ENCODE peak calls at places on chromosomes 16 and 17, in seven cellular contexts. One of them, this sample, is unnamed.

GRCh38 chr16:56332464-56333079 is 92.8 kb downstream of the AMFR start:
- DNase-seq in body of pancreas: peak; percentile 36
- DNase-seq in testis: peak; percentile 90
- DNase-seq in effector memory CD4-positive, alpha-beta T cell: no peak
- DNase-seq in Peyer's patch: peak; percentile 75
- DNase-seq in neural progenitor cell: peak; percentile 58
- DNase-seq in tibial artery: no peak
- DNase-seq in this sample: no peak

GRCh38 chr17:79808763-79809529 is 12.1 kb upstream of the CBX8 start:
- DNase-seq in body of pancreas: peak; percentile 59
- DNase-seq in testis: no peak
- DNase-seq in effector memory CD4-positive, alpha-beta T cell: no peak
- DNase-seq in Peyer's patch: no peak
- DNase-seq in neural progenitor cell: peak; percentile 64
- DNase-seq in tibial artery: no peak
- DNase-seq in this sample: no peak

GRCh38 chr16:67544329-67544841 is 15.8 kb downstream of the RIPOR1 start:
- DNase-seq in body of pancreas: no peak
- DNase-seq in testis: no peak
- DNase-seq in effector memory CD4-positive, alpha-beta T cell: no peak
- DNase-seq in Peyer's patch: no peak
- DNase-seq in neural progenitor cell: no peak
- DNase-seq in tibial artery: no peak
- DNase-seq in this sample: no peak

GRCh38 chr17:76685366-76685765 is 25.4 kb downstream of the MXRA7 start:
- DNase-seq in body of pancreas: no peak
- DNase-seq in testis: no peak
- DNase-seq in effector memory CD4-positive, alpha-beta T cell: no peak
- DNase-seq in Peyer's patch: no peak
- DNase-seq in neural progenitor cell: no peak
- DNase-seq in tibial artery: no peak
- DNase-seq in this sample: no peak

GRCh38 chr16:66728804-66729203 is 22.6 kb downstream of the DYNC1LI2 start:
- DNase-seq in body of pancreas: no peak
- DNase-seq in testis: no peak
- DNase-seq in effector memory CD4-positive, alpha-beta T cell: no peak
- DNase-seq in Peyer's patch: no peak
- DNase-seq in neural progenitor cell: no peak
- DNase-seq in tibial artery: no peak
- DNase-seq in this sample: no peak

GRCh38 chr16:76081936-76082335 is 195.3 kb upstream of the CNTNAP4 start:
- DNase-seq in body of pancreas: no peak
- DNase-seq in testis: no peak
- DNase-seq in effector memory CD4-positive, alpha-beta T cell: no peak
- DNase-seq in Peyer's patch: no peak
- DNase-seq in neural progenitor cell: no peak
- DNase-seq in tibial artery: no peak
- DNase-seq in this sample: no peak

GRCh38 chr17:41800601-41801373 is 11.0 kb downstream of the P3H4 start:
- DNase-seq in body of pancreas: no peak
- DNase-seq in testis: no peak
- DNase-seq in effector memory CD4-positive, alpha-beta T cell: no peak
- DNase-seq in Peyer's patch: peak; percentile 94
- DNase-seq in neural progenitor cell: peak; percentile 42
- DNase-seq in tibial artery: no peak
- DNase-seq in this sample: no peak

GRCh38 chr16:12081048-12081404 is 104.5 kb downstream of the SNX29 start:
- DNase-seq in body of pancreas: no peak
- DNase-seq in testis: no peak
- DNase-seq in effector memory CD4-positive, alpha-beta T cell: no peak
- DNase-seq in Peyer's patch: no peak
- DNase-seq in neural progenitor cell: no peak
- DNase-seq in tibial artery: no peak
- DNase-seq in this sample: no peak

GRCh38 chr17:47603830-47604229 is 45.9 kb upstream of the KPNB1 start:
- DNase-seq in body of pancreas: no peak
- DNase-seq in testis: no peak
- DNase-seq in effector memory CD4-positive, alpha-beta T cell: no peak
- DNase-seq in Peyer's patch: no peak
- DNase-seq in neural progenitor cell: no peak
- DNase-seq in tibial artery: no peak
- DNase-seq in this sample: no peak

GRCh38 chr16:83420206-83420760 is 387.5 kb upstream of the HSBP1 start:
- DNase-seq in body of pancreas: no peak
- DNase-seq in testis: no peak
- DNase-seq in effector memory CD4-positive, alpha-beta T cell: no peak
- DNase-seq in Peyer's patch: no peak
- DNase-seq in neural progenitor cell: peak; percentile 74
- DNase-seq in tibial artery: no peak
- DNase-seq in this sample: no peak

GRCh38 chr16:27465483-27465879 is 63.5 kb downstream of the IL21R start:
- DNase-seq in body of pancreas: no peak
- DNase-seq in testis: no peak
- DNase-seq in effector memory CD4-positive, alpha-beta T cell: no peak
- DNase-seq in Peyer's patch: no peak
- DNase-seq in neural progenitor cell: no peak
- DNase-seq in tibial artery: no peak
- DNase-seq in this sample: no peak

GRCh38 chr17:75006653-75007052 is 5.8 kb upstream of the MRPL58 start:
- DNase-seq in body of pancreas: no peak
- DNase-seq in testis: no peak
- DNase-seq in effector memory CD4-positive, alpha-beta T cell: no peak
- DNase-seq in Peyer's patch: no peak
- DNase-seq in neural progenitor cell: no peak
- DNase-seq in tibial artery: no peak
- DNase-seq in this sample: no peak

GRCh38 chr17:1486802-1487695 is 5.4 kb downstream of the MYO1C start:
- DNase-seq in body of pancreas: peak; percentile 55
- DNase-seq in testis: peak; percentile 86
- DNase-seq in effector memory CD4-positive, alpha-beta T cell: peak; percentile 64
- DNase-seq in Peyer's patch: peak; percentile 91
- DNase-seq in neural progenitor cell: peak; percentile 73
- DNase-seq in tibial artery: peak; percentile 96
- DNase-seq in this sample: peak; percentile 73

GRCh38 chr17:34370997-34371395 is 8.0 kb upstream of the CCL1 start:
- DNase-seq in body of pancreas: no peak
- DNase-seq in testis: no peak
- DNase-seq in effector memory CD4-positive, alpha-beta T cell: no peak
- DNase-seq in Peyer's patch: no peak
- DNase-seq in neural progenitor cell: no peak
- DNase-seq in tibial artery: no peak
- DNase-seq in this sample: no peak

GRCh38 chr17:44599298-44600175 is 42.3 kb downstream of the FZD2 start:
- DNase-seq in body of pancreas: peak; percentile 20
- DNase-seq in testis: peak; percentile 81
- DNase-seq in effector memory CD4-positive, alpha-beta T cell: no peak
- DNase-seq in Peyer's patch: no peak
- DNase-seq in neural progenitor cell: peak; percentile 70
- DNase-seq in tibial artery: peak; percentile 95
- DNase-seq in this sample: no peak

GRCh38 chr17:74464730-74465377 is 1.6 kb upstream of the CD300A start:
- DNase-seq in body of pancreas: no peak
- DNase-seq in testis: no peak
- DNase-seq in effector memory CD4-positive, alpha-beta T cell: no peak
- DNase-seq in Peyer's patch: no peak
- DNase-seq in neural progenitor cell: no peak
- DNase-seq in tibial artery: no peak
- DNase-seq in this sample: no peak

GRCh38 chr17:45775576-45776011 is 8.5 kb upstream of the CRHR1 start:
- DNase-seq in body of pancreas: peak; percentile 93
- DNase-seq in testis: no peak
- DNase-seq in effector memory CD4-positive, alpha-beta T cell: no peak
- DNase-seq in Peyer's patch: no peak
- DNase-seq in neural progenitor cell: no peak
- DNase-seq in tibial artery: no peak
- DNase-seq in this sample: no peak

GRCh38 chr17:82104797-82105416 is 6.9 kb upstream of the FASN start:
- DNase-seq in body of pancreas: no peak
- DNase-seq in testis: no peak
- DNase-seq in effector memory CD4-positive, alpha-beta T cell: no peak
- DNase-seq in Peyer's patch: no peak
- DNase-seq in neural progenitor cell: no peak
- DNase-seq in tibial artery: no peak
- DNase-seq in this sample: no peak

GRCh38 chr17:36943250-36944220 is 5.2 kb upstream of the AATF start:
- DNase-seq in body of pancreas: no peak
- DNase-seq in testis: no peak
- DNase-seq in effector memory CD4-positive, alpha-beta T cell: no peak
- DNase-seq in Peyer's patch: no peak
- DNase-seq in neural progenitor cell: peak; percentile 66
- DNase-seq in tibial artery: no peak
- DNase-seq in this sample: no peak

GRCh38 chr17:36749493-36749892 is 148.1 kb downstream of the MRM1 start:
- DNase-seq in body of pancreas: no peak
- DNase-seq in testis: no peak
- DNase-seq in effector memory CD4-positive, alpha-beta T cell: no peak
- DNase-seq in Peyer's patch: no peak
- DNase-seq in neural progenitor cell: no peak
- DNase-seq in tibial artery: no peak
- DNase-seq in this sample: no peak

GRCh38 chr17:62778990-62779681 is 29.0 kb downstream of the MARCHF10 start:
- DNase-seq in body of pancreas: no peak
- DNase-seq in testis: peak; percentile 26
- DNase-seq in effector memory CD4-positive, alpha-beta T cell: no peak
- DNase-seq in Peyer's patch: peak; percentile 54
- DNase-seq in neural progenitor cell: no peak
- DNase-seq in tibial artery: no peak
- DNase-seq in this sample: no peak
- H3K27ac ChIP-seq in body of pancreas: no peak overlapping the region
- H3K27ac ChIP-seq in testis: no peak overlapping the region
- H3K27ac ChIP-seq in effector memory CD4-positive, alpha-beta T cell: no peak overlapping the region
- H3K27ac ChIP-seq in Peyer's patch: no peak overlapping the region
- H3K27ac ChIP-seq in neural progenitor cell: no peak overlapping the region
- H3K27ac ChIP-seq in tibial artery: no peak overlapping the region
- H3K27ac ChIP-seq in this sample: no peak overlapping the region

GRCh38 chr17:43366809-43367587 is 31.8 kb upstream of the ARL4D start:
- DNase-seq in body of pancreas: peak; percentile 11
- DNase-seq in testis: no peak
- DNase-seq in effector memory CD4-positive, alpha-beta T cell: no peak
- DNase-seq in Peyer's patch: no peak
- DNase-seq in neural progenitor cell: no peak
- DNase-seq in tibial artery: no peak
- DNase-seq in this sample: no peak
- H3K4me1 ChIP-seq in body of pancreas: peaks cover 45% of the 10 kb centered on the region
- H3K4me1 ChIP-seq in testis: peaks cover 16% of the 10 kb centered on the region
- H3K4me1 ChIP-seq in effector memory CD4-positive, alpha-beta T cell: peaks cover 14% of the 10 kb centered on the region
- H3K4me1 ChIP-seq in Peyer's patch: peaks cover 14% of the 10 kb centered on the region
- H3K4me1 ChIP-seq in neural progenitor cell: peaks cover 5% of the 10 kb centered on the region
- H3K4me1 ChIP-seq in tibial artery: peaks cover 27% of the 10 kb centered on the region
- H3K4me1 ChIP-seq in this sample: peaks cover 31% of the 10 kb centered on the region

DNA sequence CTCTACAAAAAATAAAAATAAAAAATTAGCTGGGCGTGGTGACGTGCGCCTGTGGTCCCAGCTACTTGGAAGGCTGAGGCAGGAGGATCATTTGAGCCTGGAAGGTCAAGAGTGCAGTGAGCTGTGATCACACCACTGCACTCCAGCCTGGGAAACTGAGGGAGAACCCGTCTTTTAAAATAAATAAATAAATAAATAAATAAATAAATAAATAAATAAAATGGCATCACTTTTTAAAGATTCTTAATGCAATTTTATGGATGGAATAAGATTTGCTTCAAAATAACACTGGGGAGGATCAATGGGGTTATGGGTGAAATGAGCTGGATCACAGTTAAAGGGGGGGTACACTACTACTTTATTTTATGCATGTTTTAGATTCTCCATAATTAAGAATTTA is 14.9 kb downstream of the GDE1 start:
- DNase-seq in body of pancreas: no peak
- DNase-seq in testis: no peak
- DNase-seq in effector memory CD4-positive, alpha-beta T cell: no peak
- DNase-seq in Peyer's patch: no peak
- DNase-seq in neural progenitor cell: no peak
- DNase-seq in tibial artery: no peak
- DNase-seq in this sample: no peak
- H3K36me3 ChIP-seq in body of pancreas: peaks cover 22% of the 10 kb centered on the region
- H3K36me3 ChIP-seq in testis: no peaks in the 10 kb centered on the region
- H3K36me3 ChIP-seq in effector memory CD4-positive, alpha-beta T cell: peaks cover 47% of the 10 kb centered on the region
- H3K36me3 ChIP-seq in Peyer's patch: no peaks in the 10 kb centered on the region
- H3K36me3 ChIP-seq in neural progenitor cell: peaks cover 9% of the 10 kb centered on the region
- H3K36me3 ChIP-seq in tibial artery: peaks cover 47% of the 10 kb centered on the region
- H3K36me3 ChIP-seq in this sample: peaks cover 67% of the 10 kb centered on the region

GRCh38 chr16:30997887-30998711 is 12.3 kb downstream of the STX1B start:
- DNase-seq in body of pancreas: no peak
- DNase-seq in testis: no peak
- DNase-seq in effector memory CD4-positive, alpha-beta T cell: no peak
- DNase-seq in Peyer's patch: no peak
- DNase-seq in neural progenitor cell: no peak
- DNase-seq in tibial artery: no peak
- DNase-seq in this sample: no peak
- H3K27ac ChIP-seq in body of pancreas: peak overlapping the region; percentile 81
- H3K27ac ChIP-seq in testis: no peak overlapping the region
- H3K27ac ChIP-seq in effector memory CD4-positive, alpha-beta T cell: no peak overlapping the region
- H3K27ac ChIP-seq in Peyer's patch: peak overlapping the region; percentile 72
- H3K27ac ChIP-seq in neural progenitor cell: no peak overlapping the region
- H3K27ac ChIP-seq in tibial artery: peak overlapping the region; percentile 79
- H3K27ac ChIP-seq in this sample: no peak overlapping the region

This sample was measured in CD4-positive, CD25-positive, alpha-beta regulatory T cell.